ENCODE peak calls at places on chromosome 21, in six cellular contexts. One of them, this sample, is unnamed.

GRCh38 chr21:27580276-27580675 is 613.4 kb upstream of the ADAMTS5 start:
- DNase-seq in adipocyte: no peak
- DNase-seq in SJSA1: no peak
- DNase-seq in GM06990: no peak
- DNase-seq in foreskin fibroblast: peak; percentile 73
- DNase-seq in CD4-positive, alpha-beta memory T cell: no peak
- DNase-seq in this sample: no peak

GRCh38 chr21:27818847-27819246 is 852.0 kb upstream of the ADAMTS5 start:
- DNase-seq in CD4-positive, alpha-beta memory T cell: no peak
- DNase-seq in adipocyte: peak; percentile 62
- DNase-seq in foreskin fibroblast: peak; percentile 53
- DNase-seq in GM06990: no peak
- DNase-seq in SJSA1: no peak
- DNase-seq in this sample: peak; percentile 25

GRCh38 chr21:14657241-14658008 is 111.3 kb upstream of the SAMSN1 start:
- DNase-seq in CD4-positive, alpha-beta memory T cell: no peak
- DNase-seq in adipocyte: no peak
- DNase-seq in foreskin fibroblast: no peak
- DNase-seq in SJSA1: no peak
- DNase-seq in GM06990: no peak
- DNase-seq in this sample: no peak

GRCh38 chr21:25934771-25935224 is 200.0 kb downstream of the GABPA start:
- DNase-seq in foreskin fibroblast: peak; percentile 90
- DNase-seq in GM06990: peak; percentile 24
- DNase-seq in CD4-positive, alpha-beta memory T cell: no peak
- DNase-seq in SJSA1: peak; percentile 80
- DNase-seq in adipocyte: peak; percentile 82
- DNase-seq in this sample: peak; percentile 92

GRCh38 chr21:23887709-23888303 is 1719.5 kb downstream of the MRPL39 start:
- DNase-seq in GM06990: no peak
- DNase-seq in foreskin fibroblast: no peak
- DNase-seq in SJSA1: no peak
- DNase-seq in CD4-positive, alpha-beta memory T cell: peak; percentile 53
- DNase-seq in adipocyte: no peak
- DNase-seq in this sample: no peak

GRCh38 chr21:45988366-45989347 is 7.1 kb downstream of the COL6A1 start:
- DNase-seq in SJSA1: no peak
- DNase-seq in CD4-positive, alpha-beta memory T cell: no peak
- DNase-seq in GM06990: no peak
- DNase-seq in adipocyte: no peak
- DNase-seq in foreskin fibroblast: no peak
- DNase-seq in this sample: no peak

GRCh38 chr21:44487831-44488230 is 32.5 kb downstream of the LRRC3 start:
- DNase-seq in SJSA1: no peak
- DNase-seq in foreskin fibroblast: peak; percentile 74
- DNase-seq in GM06990: no peak
- DNase-seq in CD4-positive, alpha-beta memory T cell: peak; percentile 20
- DNase-seq in adipocyte: peak; percentile 34
- DNase-seq in this sample: peak; percentile 12

GRCh38 chr21:38263493-38263892 is 6.7 kb downstream of the KCNJ15 start:
- DNase-seq in SJSA1: no peak
- DNase-seq in foreskin fibroblast: peak; percentile 63
- DNase-seq in CD4-positive, alpha-beta memory T cell: no peak
- DNase-seq in GM06990: no peak
- DNase-seq in adipocyte: no peak
- DNase-seq in this sample: peak; percentile 66

GRCh38 chr21:25801217-25802015 is 66.6 kb downstream of the GABPA start:
- DNase-seq in foreskin fibroblast: peak; percentile 82
- DNase-seq in SJSA1: peak; percentile 36
- DNase-seq in CD4-positive, alpha-beta memory T cell: peak; percentile 83
- DNase-seq in adipocyte: peak; percentile 79
- DNase-seq in GM06990: peak; percentile 82
- DNase-seq in this sample: peak; percentile 79

GRCh38 chr21:29490016-29490415 is 191.3 kb downstream of the BACH1 start:
- DNase-seq in adipocyte: peak; percentile 15
- DNase-seq in GM06990: no peak
- DNase-seq in SJSA1: peak; percentile 33
- DNase-seq in foreskin fibroblast: no peak
- DNase-seq in CD4-positive, alpha-beta memory T cell: no peak
- DNase-seq in this sample: peak; percentile 19

GRCh38 chr21:46069166-46069565 is 28.7 kb upstream of the COL6A2 start:
- DNase-seq in GM06990: no peak
- DNase-seq in SJSA1: no peak
- DNase-seq in CD4-positive, alpha-beta memory T cell: no peak
- DNase-seq in adipocyte: no peak
- DNase-seq in foreskin fibroblast: no peak
- DNase-seq in this sample: no peak

GRCh38 chr21:25568230-25568629 is 39.1 kb downstream of the MRPL39 start:
- DNase-seq in adipocyte: no peak
- DNase-seq in GM06990: no peak
- DNase-seq in CD4-positive, alpha-beta memory T cell: no peak
- DNase-seq in foreskin fibroblast: peak; percentile 56
- DNase-seq in SJSA1: peak; percentile 11
- DNase-seq in this sample: peak; percentile 40

GRCh38 chr21:31011412-31011811 is 26.9 kb downstream of the KRTAP19-8 start:
- DNase-seq in GM06990: no peak
- DNase-seq in SJSA1: no peak
- DNase-seq in CD4-positive, alpha-beta memory T cell: peak; percentile 37
- DNase-seq in foreskin fibroblast: no peak
- DNase-seq in adipocyte: no peak
- DNase-seq in this sample: no peak

GRCh38 chr21:46557469-46557868 is 47.4 kb downstream of the S100B start:
- DNase-seq in SJSA1: no peak
- DNase-seq in foreskin fibroblast: no peak
- DNase-seq in CD4-positive, alpha-beta memory T cell: no peak
- DNase-seq in GM06990: no peak
- DNase-seq in adipocyte: no peak
- DNase-seq in this sample: no peak

GRCh38 chr21:22351076-22351475 is 1352.9 kb downstream of the NCAM2 start:
- DNase-seq in adipocyte: no peak
- DNase-seq in SJSA1: no peak
- DNase-seq in CD4-positive, alpha-beta memory T cell: no peak
- DNase-seq in GM06990: no peak
- DNase-seq in foreskin fibroblast: no peak
- DNase-seq in this sample: no peak

GRCh38 chr21:39082656-39083376 is 100.4 kb downstream of the PSMG1 start:
- DNase-seq in foreskin fibroblast: no peak
- DNase-seq in SJSA1: no peak
- DNase-seq in GM06990: no peak
- DNase-seq in adipocyte: no peak
- DNase-seq in CD4-positive, alpha-beta memory T cell: no peak
- DNase-seq in this sample: no peak

GRCh38 chr21:17803536-17803935 is 15.6 kb downstream of the C21orf91 start:
- DNase-seq in adipocyte: no peak
- DNase-seq in GM06990: no peak
- DNase-seq in SJSA1: no peak
- DNase-seq in foreskin fibroblast: no peak
- DNase-seq in CD4-positive, alpha-beta memory T cell: no peak
- DNase-seq in this sample: peak; percentile 25

GRCh38 chr21:14968821-14969220 is 96.0 kb downstream of the NRIP1 start:
- DNase-seq in SJSA1: no peak
- DNase-seq in CD4-positive, alpha-beta memory T cell: no peak
- DNase-seq in foreskin fibroblast: no peak
- DNase-seq in adipocyte: no peak
- DNase-seq in GM06990: no peak
- DNase-seq in this sample: peak; percentile 47

GRCh38 chr21:15781986-15782385 is 52.2 kb downstream of the USP25 start:
- DNase-seq in foreskin fibroblast: no peak
- DNase-seq in GM06990: no peak
- DNase-seq in adipocyte: no peak
- DNase-seq in SJSA1: no peak
- DNase-seq in CD4-positive, alpha-beta memory T cell: no peak
- DNase-seq in this sample: no peak

GRCh38 chr21:29228306-29228705 is 70.4 kb upstream of the BACH1 start:
- DNase-seq in GM06990: no peak
- DNase-seq in adipocyte: no peak
- DNase-seq in CD4-positive, alpha-beta memory T cell: no peak
- DNase-seq in foreskin fibroblast: no peak
- DNase-seq in SJSA1: no peak
- DNase-seq in this sample: no peak

GRCh38 chr21:45320261-45320990 is 32.7 kb upstream of the POFUT2 start:
- DNase-seq in SJSA1: no peak
- DNase-seq in CD4-positive, alpha-beta memory T cell: no peak
- DNase-seq in adipocyte: no peak
- DNase-seq in GM06990: no peak
- DNase-seq in foreskin fibroblast: peak; percentile 52
- DNase-seq in this sample: no peak

GRCh38 chr21:17436626-17437111 is 76.2 kb upstream of the CXADR start:
- DNase-seq in foreskin fibroblast: no peak
- DNase-seq in adipocyte: no peak
- DNase-seq in SJSA1: no peak
- DNase-seq in GM06990: no peak
- DNase-seq in CD4-positive, alpha-beta memory T cell: no peak
- DNase-seq in this sample: no peak

GRCh38 chr21:43209575-43210453 is 41.0 kb downstream of the CRYAA start:
- DNase-seq in GM06990: no peak
- DNase-seq in CD4-positive, alpha-beta memory T cell: no peak
- DNase-seq in foreskin fibroblast: no peak
- DNase-seq in SJSA1: peak; percentile 60
- DNase-seq in adipocyte: no peak
- DNase-seq in this sample: peak; percentile 6
- H3K4me3 ChIP-seq in GM06990: no peak overlapping the region
- H3K4me3 ChIP-seq in CD4-positive, alpha-beta memory T cell: no peak overlapping the region
- H3K4me3 ChIP-seq in foreskin fibroblast: no peak overlapping the region
- H3K4me3 ChIP-seq in SJSA1: no peak overlapping the region
- H3K4me3 ChIP-seq in adipocyte: no peak overlapping the region
- H3K4me3 ChIP-seq in this sample: no peak overlapping the region

DNA sequence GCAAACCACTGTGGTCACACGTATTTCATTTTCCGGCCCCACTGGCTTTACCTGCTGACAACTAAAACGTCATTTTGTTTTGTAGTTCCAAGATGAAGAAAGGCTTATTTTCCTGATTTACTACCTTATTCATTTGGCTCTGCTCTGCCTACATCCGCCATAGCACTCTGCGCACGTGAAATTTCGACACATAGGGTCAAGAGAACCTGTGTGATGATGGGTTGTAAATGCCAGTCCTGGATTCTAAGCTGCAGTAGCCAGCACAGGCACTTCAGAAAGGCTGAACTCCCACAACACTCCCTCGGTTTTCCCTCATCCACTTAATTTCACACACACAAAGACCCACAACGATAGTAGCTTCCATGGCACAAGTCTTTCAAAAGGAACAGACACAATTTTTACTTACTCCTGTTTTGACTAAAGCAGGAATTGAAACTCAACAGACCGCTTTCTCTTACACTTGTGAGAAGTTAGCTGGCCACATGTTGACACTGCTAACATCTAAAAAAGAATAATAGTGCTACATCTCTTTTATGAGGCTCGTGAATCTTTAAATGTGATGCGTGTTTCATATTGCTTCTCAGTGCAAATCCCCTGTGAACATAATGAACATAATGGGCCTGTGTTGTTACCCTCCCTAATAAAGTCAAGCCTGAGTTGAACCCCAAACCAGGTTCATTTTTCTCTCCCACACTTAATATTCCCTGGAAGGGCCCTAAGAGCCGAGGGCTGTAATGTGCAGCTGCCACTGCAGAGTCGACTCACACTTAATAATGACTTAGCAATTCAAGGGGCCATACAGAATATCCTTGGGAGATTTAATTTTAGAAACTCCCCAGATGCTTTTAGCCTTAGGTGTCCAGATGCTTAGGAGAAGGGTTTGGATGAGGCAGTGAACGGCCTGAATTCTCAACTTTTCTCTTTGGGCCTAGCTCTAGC is 1.5 kb upstream of the RUNX1 start:
- DNase-seq in foreskin fibroblast: peak; percentile 39
- DNase-seq in CD4-positive, alpha-beta memory T cell: no peak
- DNase-seq in GM06990: peak; percentile 55
- DNase-seq in adipocyte: no peak
- DNase-seq in SJSA1: no peak
- DNase-seq in this sample: peak; percentile 69
- H3K4me3 ChIP-seq in foreskin fibroblast: no peak overlapping the region
- H3K4me3 ChIP-seq in CD4-positive, alpha-beta memory T cell: no peak overlapping the region
- H3K4me3 ChIP-seq in GM06990: peak overlapping the region; percentile 7
- H3K4me3 ChIP-seq in adipocyte: peak overlapping the region; percentile 39
- H3K4me3 ChIP-seq in SJSA1: no peak overlapping the region
- H3K4me3 ChIP-seq in this sample: no peak overlapping the region

GRCh38 chr21:37045139-37045538 is 27.7 kb downstream of the PIGP start:
- DNase-seq in foreskin fibroblast: no peak
- DNase-seq in CD4-positive, alpha-beta memory T cell: no peak
- DNase-seq in adipocyte: no peak
- DNase-seq in GM06990: no peak
- DNase-seq in SJSA1: no peak
- DNase-seq in this sample: no peak
- H3K4me3 ChIP-seq in foreskin fibroblast: no peak overlapping the region
- H3K4me3 ChIP-seq in CD4-positive, alpha-beta memory T cell: no peak overlapping the region
- H3K4me3 ChIP-seq in adipocyte: no peak overlapping the region
- H3K4me3 ChIP-seq in GM06990: no peak overlapping the region
- H3K4me3 ChIP-seq in SJSA1: no peak overlapping the region
- H3K4me3 ChIP-seq in this sample: no peak overlapping the region

GRCh38 chr21:41901099-41901498 is 22.0 kb upstream of the PRDM15 start:
- DNase-seq in CD4-positive, alpha-beta memory T cell: no peak
- DNase-seq in foreskin fibroblast: no peak
- DNase-seq in SJSA1: no peak
- DNase-seq in adipocyte: no peak
- DNase-seq in GM06990: no peak
- DNase-seq in this sample: no peak
- H3K4me3 ChIP-seq in CD4-positive, alpha-beta memory T cell: no peak overlapping the region
- H3K4me3 ChIP-seq in foreskin fibroblast: no peak overlapping the region
- H3K4me3 ChIP-seq in SJSA1: no peak overlapping the region
- H3K4me3 ChIP-seq in adipocyte: no peak overlapping the region
- H3K4me3 ChIP-seq in GM06990: no peak overlapping the region
- H3K4me3 ChIP-seq in this sample: no peak overlapping the region

GRCh38 chr21:33019885-33020557 is 5.7 kb upstream of the OLIG2 start:
- DNase-seq in GM06990: no peak
- DNase-seq in CD4-positive, alpha-beta memory T cell: no peak
- DNase-seq in foreskin fibroblast: no peak
- DNase-seq in adipocyte: no peak
- DNase-seq in SJSA1: no peak
- DNase-seq in this sample: no peak
- H3K4me3 ChIP-seq in GM06990: no peak overlapping the region
- H3K4me3 ChIP-seq in CD4-positive, alpha-beta memory T cell: no peak overlapping the region
- H3K4me3 ChIP-seq in foreskin fibroblast: no peak overlapping the region
- H3K4me3 ChIP-seq in adipocyte: no peak overlapping the region
- H3K4me3 ChIP-seq in SJSA1: no peak overlapping the region
- H3K4me3 ChIP-seq in this sample: no peak overlapping the region